ENCODE peak calls at places on chromosomes 11 and 22, in five cellular contexts. K is WTC11, R is K562, J is GM12878, G is HepG2. I is an unnamed sample.

GRCh38 chr11:126024143-126024542 is 38.5 kb downstream of the CDON start:
- DNase-seq in K (no peak), R (no peak), J (no peak), G (no peak), I (no peak)

GRCh38 chr22:32475428-32476010 is 908 bp downstream of the FBXO7 start:
- DNase-seq in K (no peak), R (no peak), J (no peak), G (no peak), I (peak)

GRCh38 chr22:21837184-21837979 is 30.1 kb downstream of the MAPK1 start:
- DNase-seq in K (no peak), R (peak), J (no peak), G (peak), I (peak)

GRCh38 chr11:128498846-128499245 is 88.5 kb downstream of the ETS1 start:
- DNase-seq in K (no peak), R (no peak), J (no peak), G (no peak), I (no peak)

GRCh38 chr22:28408702-28409101 is 270.9 kb downstream of the TTC28 start:
- DNase-seq in K (no peak), R (no peak), J (no peak), G (no peak), I (no peak)

GRCh38 chr11:120750647-120751419 is 239.3 kb downstream of the GRIK4 start:
- DNase-seq in K (no peak), R (no peak), J (no peak), G (no peak), I (no peak)

GRCh38 chr11:118436639-118437045 is 350 bp downstream of the KMT2A start:
- DNase-seq in K (peak), R (no peak), J (no peak), G (no peak), I (no peak)

GRCh38 chr22:31901388-31902137 is 42.8 kb upstream of the YWHAH start:
- DNase-seq in K (no peak), R (peak), J (no peak), G (no peak), I (no peak)

DNA sequence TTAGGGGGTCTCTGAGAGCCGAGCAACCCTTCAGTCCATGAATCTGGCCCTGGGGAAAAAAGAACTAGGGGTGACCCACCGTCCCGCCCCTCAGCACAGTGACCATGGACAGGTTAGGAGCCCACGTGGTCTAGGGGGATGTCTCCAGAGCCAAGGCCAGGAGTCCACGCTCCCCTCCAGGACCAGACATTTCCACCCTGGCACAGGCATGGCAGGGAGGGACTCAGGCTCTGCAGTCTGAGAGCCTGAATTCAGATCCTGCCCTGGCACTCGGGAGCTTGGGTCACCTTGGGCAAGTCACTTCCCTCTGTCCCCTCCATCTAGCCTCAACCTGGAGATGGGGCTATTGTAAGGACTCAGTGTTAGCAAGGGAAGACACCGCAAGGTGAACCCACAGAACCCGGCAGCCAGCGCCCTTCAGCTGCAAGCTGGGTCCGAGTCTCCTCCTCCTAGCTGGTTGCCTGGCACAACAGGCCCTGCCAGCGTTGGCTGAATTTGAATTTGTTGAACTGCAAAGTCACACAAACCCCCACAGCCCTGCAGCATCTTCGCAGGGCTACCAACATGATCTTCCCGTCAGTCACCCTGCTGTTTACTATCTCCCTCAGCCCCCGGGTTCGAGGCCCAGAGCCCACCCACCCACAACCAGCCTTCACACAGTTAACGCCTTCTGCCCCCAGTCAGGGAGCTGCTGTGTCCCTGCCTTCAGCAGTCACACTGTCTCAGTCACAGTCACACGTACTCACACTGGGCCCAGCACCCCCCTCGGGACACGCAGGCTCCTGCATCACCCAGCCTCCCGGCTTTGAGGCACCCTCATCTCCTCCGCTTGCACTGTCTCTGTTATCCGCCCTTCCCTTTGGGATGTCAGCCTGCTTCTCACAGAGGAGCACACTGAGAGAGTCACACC is 603 bp upstream of the PDGFB start:
- DNase-seq in K (no peak), R (no peak), J (no peak), G (no peak), I (no peak)
- TF ChIP-seq ESRRA in K (no peak), R (no peak), J (no peak), G (no peak), I (no peak)

DNA sequence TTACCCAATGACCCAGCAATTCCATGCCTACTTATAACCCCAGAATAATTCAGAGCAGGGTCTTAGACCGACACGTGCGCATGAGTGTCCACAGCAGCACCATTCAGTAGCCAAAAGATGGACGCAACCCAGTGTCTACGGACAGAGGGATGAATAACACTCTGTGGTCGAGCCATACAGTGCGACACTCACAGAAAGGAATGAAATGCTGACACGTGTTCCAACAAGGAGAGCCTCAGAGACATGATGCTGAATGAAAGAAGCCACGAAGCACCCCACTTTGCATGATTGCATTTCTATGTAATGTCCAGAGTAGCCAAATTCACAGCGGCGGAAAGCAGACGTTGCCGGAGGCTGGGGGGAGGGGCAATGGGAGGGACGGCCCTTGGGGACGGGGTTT is 134.4 kb downstream of the CTTN start:
- DNase-seq in K (no peak), R (no peak), J (no peak), G (no peak), I (no peak)
- TF ChIP-seq ESRRA in K (no peak), R (no peak), J (no peak), G (no peak), I (no peak)

DNA sequence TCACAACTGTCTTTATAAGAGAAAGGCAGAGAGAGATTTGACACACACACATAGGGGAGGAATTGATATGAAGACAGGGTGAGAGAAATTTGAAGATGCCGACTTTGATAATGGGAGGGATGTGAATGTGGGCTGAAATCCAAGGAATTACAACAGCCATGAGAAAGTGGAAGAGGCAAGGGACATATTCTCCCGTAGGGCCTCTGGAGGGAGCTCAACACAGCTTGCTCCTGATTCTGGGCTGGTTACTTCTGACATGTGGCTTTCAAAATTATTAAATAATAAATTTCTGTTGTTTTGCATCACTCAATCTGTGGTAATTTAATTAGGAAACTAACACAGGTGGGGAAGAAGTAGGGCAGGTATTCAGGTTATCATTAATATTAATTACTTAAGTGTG is 282.9 kb downstream of the LUZP2 start:
- DNase-seq in K (no peak), R (no peak), J (no peak), G (no peak), I (no peak)
- TF ChIP-seq ESRRA in K (no peak), R (no peak), J (no peak), G (no peak), I (no peak)

GRCh38 chr11:112298535-112298934 is 37.9 kb upstream of the PLET1 start:
- DNase-seq in K (no peak), R (no peak), J (no peak), G (no peak), I (no peak)

GRCh38 chr11:112300094-112300786 is 39.6 kb upstream of the PLET1 start:
- DNase-seq in K (no peak), R (no peak), J (no peak), G (no peak), I (no peak)

GRCh38 chr11:112304914-112305313 is 44.3 kb upstream of the PLET1 start:
- DNase-seq in K (no peak), R (no peak), J (no peak), G (no peak), I (no peak)

GRCh38 chr11:112297248-112297866 is 36.7 kb upstream of the PLET1 start:
- DNase-seq in K (no peak), R (no peak), J (no peak), G (no peak), I (no peak)

GRCh38 chr11:112302226-112302868 is 41.7 kb upstream of the PLET1 start:
- DNase-seq in K (no peak), R (no peak), J (no peak), G (no peak), I (peak)
- TF ChIP-seq ESRRA in K (no peak), R (no peak), J (no peak), G (no peak), I (no peak)